ENCODE peak calls at places on chromosomes 4 and X, in seven cellular contexts. One of them, this sample, is unnamed. For H3K9me3, the result is how much of the 10 kb centered on the place peaks cover.

GRCh38 chr4:38177792-38178665 is 217.8 kb downstream of the PTTG2 start:
- DNase-seq in heart left ventricle: peak
- DNase-seq in uterus: peak
- DNase-seq in prostate gland: peak
- DNase-seq in sigmoid colon: peak
- DNase-seq in Peyer's patch: peak
- DNase-seq in stomach: peak
- DNase-seq in this sample: peak

GRCh38 chrX:10929747-10930146 is 181.4 kb upstream of the HCCS start:
- DNase-seq in uterus: no peak
- DNase-seq in prostate gland: no peak
- DNase-seq in stomach: no peak
- DNase-seq in sigmoid colon: no peak
- DNase-seq in Peyer's patch: no peak
- DNase-seq in heart left ventricle: no peak
- DNase-seq in this sample: no peak

GRCh38 chrX:101091817-101092216 is 6.2 kb upstream of the CENPI start:
- DNase-seq in prostate gland: no peak
- DNase-seq in heart left ventricle: no peak
- DNase-seq in Peyer's patch: no peak
- DNase-seq in uterus: no peak
- DNase-seq in stomach: no peak
- DNase-seq in sigmoid colon: no peak
- DNase-seq in this sample: no peak

GRCh38 chrX:38939067-38939466 is 137.8 kb downstream of the MID1IP1 start:
- DNase-seq in heart left ventricle: no peak
- DNase-seq in stomach: no peak
- DNase-seq in prostate gland: no peak
- DNase-seq in Peyer's patch: no peak
- DNase-seq in sigmoid colon: no peak
- DNase-seq in uterus: peak
- DNase-seq in this sample: no peak

GRCh38 chrX:112147206-112147605 is 64.6 kb upstream of the TRPC5 start:
- DNase-seq in sigmoid colon: no peak
- DNase-seq in uterus: no peak
- DNase-seq in heart left ventricle: no peak
- DNase-seq in Peyer's patch: no peak
- DNase-seq in prostate gland: no peak
- DNase-seq in stomach: no peak
- DNase-seq in this sample: no peak

GRCh38 chr4:147707892-147708672 is 23.8 kb upstream of the ARHGAP10 start:
- DNase-seq in sigmoid colon: peak
- DNase-seq in Peyer's patch: no peak
- DNase-seq in prostate gland: peak
- DNase-seq in stomach: peak
- DNase-seq in heart left ventricle: peak
- DNase-seq in uterus: no peak
- DNase-seq in this sample: no peak

GRCh38 chr4:103204114-103204513 is 6.0 kb upstream of the CENPE start:
- DNase-seq in Peyer's patch: no peak
- DNase-seq in sigmoid colon: no peak
- DNase-seq in prostate gland: no peak
- DNase-seq in uterus: no peak
- DNase-seq in heart left ventricle: no peak
- DNase-seq in stomach: no peak
- DNase-seq in this sample: no peak

GRCh38 chrX:20374866-20375530 is 108.3 kb upstream of the RPS6KA3 start:
- DNase-seq in Peyer's patch: no peak
- DNase-seq in uterus: no peak
- DNase-seq in prostate gland: no peak
- DNase-seq in sigmoid colon: no peak
- DNase-seq in heart left ventricle: no peak
- DNase-seq in stomach: no peak
- DNase-seq in this sample: no peak

GRCh38 chrX:129423191-129423590 is 100.1 kb downstream of the SMARCA1 start:
- DNase-seq in stomach: no peak
- DNase-seq in prostate gland: no peak
- DNase-seq in heart left ventricle: no peak
- DNase-seq in uterus: no peak
- DNase-seq in sigmoid colon: no peak
- DNase-seq in Peyer's patch: no peak
- DNase-seq in this sample: no peak

GRCh38 chrX:85851418-85851817 is 195.9 kb downstream of the CHM start:
- DNase-seq in sigmoid colon: no peak
- DNase-seq in uterus: no peak
- DNase-seq in prostate gland: peak
- DNase-seq in stomach: peak
- DNase-seq in Peyer's patch: no peak
- DNase-seq in heart left ventricle: no peak
- DNase-seq in this sample: peak

GRCh38 chr4:54657194-54657555 is 582 bp upstream of the KIT start:
- DNase-seq in sigmoid colon: no peak
- DNase-seq in heart left ventricle: no peak
- DNase-seq in stomach: no peak
- DNase-seq in prostate gland: no peak
- DNase-seq in uterus: no peak
- DNase-seq in Peyer's patch: no peak
- DNase-seq in this sample: peak

GRCh38 chr4:113294910-113295309 is 245.5 kb downstream of the ANK2 start:
- DNase-seq in Peyer's patch: no peak
- DNase-seq in uterus: no peak
- DNase-seq in prostate gland: no peak
- DNase-seq in heart left ventricle: no peak
- DNase-seq in stomach: no peak
- DNase-seq in sigmoid colon: no peak
- DNase-seq in this sample: no peak

GRCh38 chr4:182918791-182919302 is 1.7 kb upstream of the DCTD start:
- DNase-seq in sigmoid colon: no peak
- DNase-seq in heart left ventricle: no peak
- DNase-seq in uterus: no peak
- DNase-seq in stomach: no peak
- DNase-seq in Peyer's patch: no peak
- DNase-seq in prostate gland: no peak
- DNase-seq in this sample: no peak

GRCh38 chr4:3531306-3531886 is 826 bp downstream of the LRPAP1 start:
- DNase-seq in Peyer's patch: no peak
- DNase-seq in sigmoid colon: no peak
- DNase-seq in stomach: no peak
- DNase-seq in prostate gland: no peak
- DNase-seq in uterus: no peak
- DNase-seq in heart left ventricle: peak
- DNase-seq in this sample: peak

GRCh38 chr4:26235500-26235899 is 85.3 kb upstream of the RBPJ start:
- DNase-seq in prostate gland: no peak
- DNase-seq in stomach: peak
- DNase-seq in Peyer's patch: no peak
- DNase-seq in uterus: peak
- DNase-seq in sigmoid colon: peak
- DNase-seq in heart left ventricle: peak
- DNase-seq in this sample: no peak

GRCh38 chr4:84639143-84639542 is 56.2 kb downstream of the CDS1 start:
- DNase-seq in sigmoid colon: no peak
- DNase-seq in heart left ventricle: no peak
- DNase-seq in stomach: no peak
- DNase-seq in Peyer's patch: no peak
- DNase-seq in prostate gland: no peak
- DNase-seq in uterus: no peak
- DNase-seq in this sample: no peak

GRCh38 chr4:125520258-125520990 is 205.7 kb downstream of the FAT4 start:
- DNase-seq in prostate gland: no peak
- DNase-seq in stomach: no peak
- DNase-seq in uterus: no peak
- DNase-seq in sigmoid colon: no peak
- DNase-seq in heart left ventricle: no peak
- DNase-seq in Peyer's patch: no peak
- DNase-seq in this sample: no peak

GRCh38 chr4:95167809-95168208 is 381.0 kb downstream of the UNC5C start:
- DNase-seq in stomach: no peak
- DNase-seq in sigmoid colon: no peak
- DNase-seq in heart left ventricle: no peak
- DNase-seq in prostate gland: no peak
- DNase-seq in uterus: no peak
- DNase-seq in Peyer's patch: no peak
- DNase-seq in this sample: no peak

GRCh38 chr4:48011722-48012121 is 4.8 kb downstream of the CNGA1 start:
- DNase-seq in Peyer's patch: no peak
- DNase-seq in prostate gland: no peak
- DNase-seq in stomach: no peak
- DNase-seq in sigmoid colon: no peak
- DNase-seq in heart left ventricle: no peak
- DNase-seq in uterus: no peak
- DNase-seq in this sample: no peak
- H3K9me3 ChIP-seq in Peyer's patch: under half
- H3K9me3 ChIP-seq in prostate gland: under half
- H3K9me3 ChIP-seq in stomach: under half
- H3K9me3 ChIP-seq in sigmoid colon: under half
- H3K9me3 ChIP-seq in heart left ventricle: under half
- H3K9me3 ChIP-seq in uterus: under half
- H3K9me3 ChIP-seq in this sample: under half

GRCh38 chr4:11111370-11111769 is 317.3 kb downstream of the HS3ST1 start:
- DNase-seq in heart left ventricle: no peak
- DNase-seq in prostate gland: no peak
- DNase-seq in sigmoid colon: no peak
- DNase-seq in uterus: no peak
- DNase-seq in Peyer's patch: no peak
- DNase-seq in stomach: no peak
- DNase-seq in this sample: no peak
- TF ChIP-seq POLR2A in heart left ventricle: no peak
- TF ChIP-seq POLR2A in prostate gland: no peak
- TF ChIP-seq POLR2A in sigmoid colon: no peak
- TF ChIP-seq POLR2A in uterus: no peak
- TF ChIP-seq POLR2A in Peyer's patch: no peak
- TF ChIP-seq POLR2A in stomach: no peak
- TF ChIP-seq POLR2A in this sample: no peak

GRCh38 chrX:151711787-151712186 is 4.0 kb upstream of the FATE1 start:
- DNase-seq in sigmoid colon: no peak
- DNase-seq in prostate gland: no peak
- DNase-seq in stomach: no peak
- DNase-seq in heart left ventricle: no peak
- DNase-seq in Peyer's patch: no peak
- DNase-seq in uterus: no peak
- DNase-seq in this sample: no peak
- H3K9me3 ChIP-seq in sigmoid colon: under half
- H3K9me3 ChIP-seq in prostate gland: under half
- H3K9me3 ChIP-seq in stomach: under half
- H3K9me3 ChIP-seq in heart left ventricle: under half
- H3K9me3 ChIP-seq in Peyer's patch: under half
- H3K9me3 ChIP-seq in uterus: under half
- H3K9me3 ChIP-seq in this sample: under half

GRCh38 chrX:154727418-154728323 is 23.2 kb downstream of the GAB3 start:
- DNase-seq in prostate gland: no peak
- DNase-seq in Peyer's patch: no peak
- DNase-seq in sigmoid colon: peak
- DNase-seq in heart left ventricle: peak
- DNase-seq in uterus: peak
- DNase-seq in stomach: no peak
- DNase-seq in this sample: no peak
- TF ChIP-seq POLR2A in prostate gland: no peak
- TF ChIP-seq POLR2A in Peyer's patch: no peak
- TF ChIP-seq POLR2A in sigmoid colon: no peak
- TF ChIP-seq POLR2A in heart left ventricle: no peak
- TF ChIP-seq POLR2A in uterus: no peak
- TF ChIP-seq POLR2A in stomach: no peak
- TF ChIP-seq POLR2A in this sample: no peak

GRCh38 chr4:173530326-173531062 is 465 bp upstream of the HAND2 start:
- DNase-seq in prostate gland: no peak
- DNase-seq in uterus: peak
- DNase-seq in heart left ventricle: no peak
- DNase-seq in sigmoid colon: peak
- DNase-seq in Peyer's patch: no peak
- DNase-seq in stomach: no peak
- DNase-seq in this sample: no peak
- H3K9me3 ChIP-seq in prostate gland: under half
- H3K9me3 ChIP-seq in uterus: under half
- H3K9me3 ChIP-seq in heart left ventricle: under half
- H3K9me3 ChIP-seq in sigmoid colon: under half
- H3K9me3 ChIP-seq in Peyer's patch: under half
- H3K9me3 ChIP-seq in stomach: under half
- H3K9me3 ChIP-seq in this sample: under half

GRCh38 chrX:22970861-22971260 is 28.9 kb upstream of the DDX53 start:
- DNase-seq in prostate gland: no peak
- DNase-seq in uterus: no peak
- DNase-seq in sigmoid colon: no peak
- DNase-seq in Peyer's patch: no peak
- DNase-seq in heart left ventricle: no peak
- DNase-seq in stomach: no peak
- DNase-seq in this sample: no peak
- TF ChIP-seq POLR2A in prostate gland: no peak
- TF ChIP-seq POLR2A in uterus: no peak
- TF ChIP-seq POLR2A in sigmoid colon: no peak
- TF ChIP-seq POLR2A in Peyer's patch: no peak
- TF ChIP-seq POLR2A in heart left ventricle: no peak
- TF ChIP-seq POLR2A in stomach: no peak
- TF ChIP-seq POLR2A in this sample: no peak

GRCh38 chr4:14465498-14465897 is 536.8 kb upstream of the CPEB2 start:
- DNase-seq in stomach: no peak
- DNase-seq in Peyer's patch: no peak
- DNase-seq in sigmoid colon: no peak
- DNase-seq in uterus: no peak
- DNase-seq in heart left ventricle: peak
- DNase-seq in prostate gland: no peak
- DNase-seq in this sample: no peak

GRCh38 chr4:14465057-14465456 is 537.2 kb upstream of the CPEB2 start:
- DNase-seq in sigmoid colon: no peak
- DNase-seq in prostate gland: no peak
- DNase-seq in Peyer's patch: no peak
- DNase-seq in stomach: no peak
- DNase-seq in heart left ventricle: no peak
- DNase-seq in uterus: no peak
- DNase-seq in this sample: no peak
- H3K9me3 ChIP-seq in sigmoid colon: under half
- H3K9me3 ChIP-seq in prostate gland: under half
- H3K9me3 ChIP-seq in Peyer's patch: under half
- H3K9me3 ChIP-seq in stomach: under half
- H3K9me3 ChIP-seq in heart left ventricle: under half
- H3K9me3 ChIP-seq in uterus: under half
- H3K9me3 ChIP-seq in this sample: under half

This sample was measured in spleen.